ENCODE peak calls at places on chromosomes 12 and 14, in eight cellular contexts. B is psoas muscle; K is HCT116; I is CD8-positive, alpha-beta memory T cell; A is GM23248; V is astrocyte; R is left ventricle myocardium inferior; Z is CD4-positive, alpha-beta memory T cell. L is an unnamed sample. For H3K4me1, the result is how much of the 10 kb centered on the place peaks cover.

GRCh38 chr14:89165189-89165809 is 251.7 kb downstream of the FOXN3 start:
- DNase-seq in B (no peak), K (no peak), I (no peak), A (peak), V (no peak), R (no peak), Z (no peak), L (no peak)

GRCh38 chr14:51730094-51730493 is 78.4 kb downstream of the FRMD6 start:
- DNase-seq in B (no peak), K (no peak), I (no peak), A (peak), V (no peak), R (no peak), Z (no peak), L (no peak)

GRCh38 chr12:50302686-50303085 is 19.4 kb upstream of the LIMA1 start:
- DNase-seq in B (no peak), K (no peak), I (no peak), A (peak), V (peak), R (no peak), Z (no peak), L (no peak)

GRCh38 chr14:93085916-93086315 is 29.8 kb downstream of the ITPK1 start:
- DNase-seq in B (no peak), K (no peak), I (no peak), A (peak), V (peak), R (no peak), Z (no peak), L (no peak)

GRCh38 chr14:22379727-22380126 is 209.3 kb downstream of the DAD1 start:
- DNase-seq in B (no peak), K (no peak), I (no peak), A (peak), V (peak), R (no peak), Z (no peak), L (no peak)

GRCh38 chr12:53973093-53974042 is at the start of gene HOXC11:
- DNase-seq in B (peak), K (no peak), I (no peak), A (peak), V (no peak), R (no peak), Z (no peak), L (no peak)

GRCh38 chr14:98229676-98230366 is 1042.2 kb downstream of the BCL11B start:
- DNase-seq in B (no peak), K (no peak), I (no peak), A (no peak), V (no peak), R (no peak), Z (no peak), L (no peak)

GRCh38 chr12:6078378-6079083 is 45.9 kb downstream of the VWF start:
- DNase-seq in B (no peak), K (no peak), I (no peak), A (no peak), V (peak), R (no peak), Z (no peak), L (no peak)

GRCh38 chr12:81196595-81196994 is 118.7 kb downstream of the ACSS3 start:
- DNase-seq in B (no peak), K (no peak), I (no peak), A (no peak), V (no peak), R (no peak), Z (no peak), L (no peak)
- H3K27ac ChIP-seq in B (no peak), K (no peak), I (no peak), A (no peak), V (no peak), R (no peak), Z (no peak), L (no peak)

DNA sequence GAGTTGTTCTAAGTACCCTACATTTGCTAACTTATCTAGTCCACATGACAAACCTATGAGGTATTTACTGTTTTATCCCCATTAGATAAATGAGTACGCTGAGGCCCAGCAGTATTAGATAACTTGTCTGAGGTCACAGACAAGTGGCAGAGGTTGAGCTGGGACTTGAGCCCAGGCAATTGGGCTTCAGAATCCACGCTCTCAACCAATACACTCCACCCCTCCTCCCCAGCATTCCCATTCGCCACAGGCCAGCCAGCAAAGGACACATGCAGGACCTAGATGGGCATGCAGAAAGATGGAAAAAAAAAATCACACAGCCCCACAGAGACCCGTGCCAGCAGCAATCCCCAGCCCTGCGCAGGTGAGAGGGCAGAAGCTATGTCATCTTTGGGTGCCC is 12.4 kb downstream of the HDAC7 start:
- DNase-seq in B (no peak), K (no peak), I (no peak), A (peak), V (no peak), R (peak), Z (no peak), L (no peak)
- H3K4me1 ChIP-seq in B (half or more), K (under half), I (half or more), A (half or more), V (under half), R (half or more), Z (half or more), L (half or more)

GRCh38 chr12:24191117-24191516 is 241.6 kb upstream of the SOX5 start:
- DNase-seq in B (no peak), K (no peak), I (no peak), A (no peak), V (no peak), R (no peak), Z (no peak), L (no peak)
- H3K27ac ChIP-seq in B (no peak), K (no peak), I (no peak), A (no peak), V (no peak), R (no peak), Z (no peak), L (no peak)

GRCh38 chr14:68261092-68261842 is 441.7 kb downstream of the RAD51B start:
- DNase-seq in B (no peak), K (no peak), I (no peak), A (no peak), V (no peak), R (no peak), Z (no peak), L (no peak)

GRCh38 chr14:68266998-68267397 is 447.4 kb downstream of the RAD51B start:
- DNase-seq in B (no peak), K (no peak), I (no peak), A (no peak), V (no peak), R (no peak), Z (no peak), L (no peak)

GRCh38 chr14:68260121-68260520 is 440.5 kb downstream of the RAD51B start:
- DNase-seq in B (no peak), K (no peak), I (no peak), A (no peak), V (no peak), R (no peak), Z (no peak), L (no peak)

GRCh38 chr14:68262567-68262966 is 443.0 kb downstream of the RAD51B start:
- DNase-seq in B (no peak), K (no peak), I (no peak), A (no peak), V (no peak), R (no peak), Z (no peak), L (no peak)

GRCh38 chr14:68263563-68264350 is 444.2 kb downstream of the RAD51B start:
- DNase-seq in B (no peak), K (no peak), I (no peak), A (peak), V (no peak), R (no peak), Z (no peak), L (no peak)
- H3K4me1 ChIP-seq in B (under half), K (under half), I (half or more), A (under half), V (under half), R (under half), Z (half or more), L (under half)

DNA sequence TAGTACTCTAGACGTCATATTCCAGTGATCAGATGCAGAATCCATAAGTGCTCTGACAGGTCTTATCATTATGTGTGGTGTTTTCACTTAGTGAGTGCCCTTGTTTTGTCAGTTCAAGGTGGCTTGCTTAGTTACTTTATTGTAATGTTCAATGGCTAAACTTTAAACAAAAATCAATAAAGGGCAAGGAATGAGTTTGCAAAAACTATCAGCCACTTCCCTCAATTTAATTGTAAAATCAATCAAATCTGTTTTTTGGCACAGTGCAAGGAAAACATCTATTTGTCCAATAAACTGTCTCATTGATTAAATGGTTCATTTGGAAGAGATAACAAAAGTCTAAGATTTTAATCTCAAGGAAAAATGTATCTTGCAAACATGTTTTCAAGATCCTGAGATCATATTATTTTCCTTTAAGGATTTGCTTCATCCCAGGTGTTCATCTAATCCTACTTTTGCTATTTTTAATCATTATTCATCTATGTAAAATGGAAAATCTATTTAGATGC is 59.6 kb upstream of the EEA1 start:
- DNase-seq in B (no peak), K (no peak), I (no peak), A (no peak), V (no peak), R (no peak), Z (no peak), L (no peak)
- H3K27ac ChIP-seq in B (peak), K (no peak), I (no peak), A (no peak), V (no peak), R (peak), Z (no peak), L (no peak)

GRCh38 chr12:122499991-122500684 is 594 bp downstream of the ZCCHC8 start:
- DNase-seq in B (peak), K (peak), I (peak), A (peak), V (peak), R (peak), Z (peak), L (peak)
- H3K4me1 ChIP-seq in B (under half), K (under half), I (under half), A (under half), V (under half), R (half or more), Z (under half), L (under half)

GRCh38 chr14:38257500-38257899 is 1.6 kb upstream of the CLEC14A start:
- DNase-seq in B (no peak), K (no peak), I (no peak), A (peak), V (no peak), R (no peak), Z (no peak), L (no peak)

GRCh38 chr14:38256358-38256840 is 506 bp upstream of the CLEC14A start:
- DNase-seq in B (no peak), K (no peak), I (no peak), A (no peak), V (no peak), R (no peak), Z (no peak), L (no peak)

GRCh38 chr14:38255408-38255672 is 553 bp downstream of the CLEC14A start:
- DNase-seq in B (peak), K (no peak), I (no peak), A (no peak), V (peak), R (peak), Z (no peak), L (no peak)

GRCh38 chr14:38254565-38255407 is 1.1 kb downstream of the CLEC14A start:
- DNase-seq in B (peak), K (no peak), I (no peak), A (peak), V (no peak), R (peak), Z (no peak), L (no peak)

GRCh38 chr14:38255673-38256357 is at the start of gene CLEC14A:
- DNase-seq in B (peak), K (no peak), I (no peak), A (peak), V (peak), R (peak), Z (no peak), L (no peak)
- H3K27ac ChIP-seq in B (peak), K (no peak), I (no peak), A (no peak), V (no peak), R (peak), Z (no peak), L (no peak)

GRCh38 chr12:124486346-124486963 is 81.0 kb downstream of the NCOR2 start:
- DNase-seq in B (no peak), K (no peak), I (no peak), A (no peak), V (no peak), R (peak), Z (peak), L (no peak)

GRCh38 chr12:124489220-124489619 is 78.2 kb downstream of the NCOR2 start:
- DNase-seq in B (no peak), K (no peak), I (no peak), A (no peak), V (no peak), R (no peak), Z (peak), L (no peak)

GRCh38 chr12:124487065-124487833 is 80.2 kb downstream of the NCOR2 start:
- DNase-seq in B (peak), K (no peak), I (no peak), A (no peak), V (no peak), R (peak), Z (no peak), L (no peak)

GRCh38 chr12:124488520-124488919 is 78.9 kb downstream of the NCOR2 start:
- DNase-seq in B (peak), K (no peak), I (no peak), A (no peak), V (no peak), R (peak), Z (no peak), L (no peak)

GRCh38 chr12:124487834-124488165 is 79.6 kb downstream of the NCOR2 start:
- DNase-seq in B (no peak), K (no peak), I (no peak), A (no peak), V (no peak), R (no peak), Z (no peak), L (no peak)
- H3K4me1 ChIP-seq in B (under half), K (under half), I (under half), A (under half), V (under half), R (half or more), Z (under half), L (under half)

L was measured in effector memory CD4-positive, alpha-beta T cell.